ENCODE peak calls at places on chromosomes 6 and 20, in ten cellular contexts. O is heart left ventricle; H is fibroblast of villous mesenchyme; N is uterus; U is Caco-2; X is hepatocyte; P is pancreas; T is AG04450; G is ovary; I is CD8-positive, alpha-beta T cell. Q is an unnamed sample.

GRCh38 chr6:157099912-157100593 is 223.3 kb downstream of the TMEM242 start:
- DNase-seq in U (no peak), T (no peak), G (no peak), H (no peak), P (no peak), I (peak), X (no peak), O (no peak), N (no peak), Q (peak)

GRCh38 chr6:2792330-2792729 is 27.1 kb downstream of the WRNIP1 start:
- DNase-seq in T (no peak), O (no peak), N (no peak), H (no peak), P (no peak), X (no peak), I (no peak), G (no peak), U (no peak), Q (no peak)

GRCh38 chr20:48656661-48657211 is 171.1 kb downstream of the PREX1 start:
- DNase-seq in G (no peak), N (no peak), O (no peak), U (peak), I (no peak), T (no peak), X (no peak), H (no peak), P (peak), Q (no peak)

GRCh38 chr6:4008324-4009047 is 70.5 kb downstream of the FAM217A start:
- DNase-seq in I (no peak), X (peak), O (no peak), H (peak), T (peak), N (no peak), G (no peak), U (no peak), P (no peak), Q (no peak)

GRCh38 chr20:61041481-61041880 is 210.6 kb upstream of the CDH4 start:
- DNase-seq in X (no peak), H (no peak), T (no peak), G (no peak), N (no peak), O (no peak), U (no peak), P (no peak), I (no peak), Q (no peak)

GRCh38 chr20:57680934-57681914 is 28.6 kb downstream of the PMEPA1 start:
- DNase-seq in U (no peak), N (no peak), X (no peak), O (no peak), I (peak), P (no peak), T (no peak), H (no peak), G (no peak), Q (peak)

GRCh38 chr6:28771401-28772267 is 152.2 kb downstream of the TRIM27 start:
- DNase-seq in G (no peak), U (no peak), N (no peak), I (no peak), O (no peak), X (no peak), H (no peak), P (no peak), T (no peak), Q (no peak)

GRCh38 chr6:36699290-36699689 is 1.7 kb downstream of the RAB44 start:
- DNase-seq in G (peak), X (peak), O (no peak), T (no peak), U (peak), H (no peak), I (no peak), N (no peak), P (no peak), Q (no peak)

GRCh38 chr20:18813483-18813882 is at the start of gene SCP2D1:
- DNase-seq in P (no peak), U (peak), X (no peak), O (no peak), I (no peak), T (no peak), N (no peak), H (no peak), G (no peak), Q (no peak)

GRCh38 chr20:37880726-37881591 is 22.0 kb upstream of the VSTM2L start:
- DNase-seq in U (no peak), H (peak), I (no peak), G (peak), X (peak), N (no peak), P (peak), O (peak), T (no peak), Q (no peak)

GRCh38 chr6:42043787-42044475 is 6.4 kb upstream of the TAF8 start:
- DNase-seq in N (peak), G (peak), T (no peak), X (peak), H (peak), O (peak), I (peak), U (peak), P (peak), Q (peak)

GRCh38 chr6:150756170-150756569 is 109.3 kb upstream of the MTHFD1L start:
- DNase-seq in H (no peak), N (no peak), O (no peak), U (no peak), G (no peak), X (no peak), P (no peak), I (no peak), T (no peak), Q (no peak)

GRCh38 chr6:108014040-108014439 is 56.0 kb upstream of the SEC63 start:
- DNase-seq in X (no peak), G (no peak), T (no peak), U (no peak), P (no peak), O (no peak), I (no peak), N (no peak), H (no peak), Q (no peak)

GRCh38 chr6:90421656-90422055 is 125.0 kb upstream of the BACH2 start:
- DNase-seq in G (no peak), O (no peak), U (no peak), H (no peak), T (no peak), X (no peak), N (no peak), I (no peak), P (no peak), Q (no peak)

GRCh38 chr6:131600696-131601095 is 27.3 kb downstream of the MED23 start:
- DNase-seq in X (no peak), U (no peak), H (no peak), I (no peak), P (no peak), T (no peak), G (no peak), N (no peak), O (no peak), Q (no peak)

GRCh38 chr20:25281541-25281991 is 33.7 kb downstream of the PYGB start:
- DNase-seq in H (no peak), I (no peak), P (peak), X (no peak), U (peak), T (no peak), N (peak), G (peak), O (peak), Q (no peak)

GRCh38 chr6:157272866-157273755 is 50.2 kb downstream of the TMEM242 start:
- DNase-seq in N (no peak), T (no peak), G (no peak), P (no peak), H (peak), U (no peak), I (peak), O (no peak), X (no peak), Q (no peak)

GRCh38 chr20:3276400-3277015 is 37.5 kb upstream of the SLC4A11 start:
- DNase-seq in G (no peak), I (no peak), N (no peak), H (peak), X (peak), U (no peak), P (no peak), T (no peak), O (no peak), Q (no peak)

GRCh38 chr6:144055121-144055931 is 40.0 kb downstream of the SF3B5 start:
- DNase-seq in H (no peak), X (no peak), U (no peak), T (no peak), N (no peak), G (no peak), P (no peak), I (peak), O (no peak), Q (no peak)

GRCh38 chr20:59657459-59658046 is 53.2 kb downstream of the PHACTR3 start:
- DNase-seq in H (no peak), G (no peak), T (no peak), U (no peak), N (no peak), P (no peak), O (no peak), X (no peak), I (no peak), Q (no peak)

GRCh38 chr6:15628499-15629131 is 34.2 kb downstream of the DTNBP1 start:
- DNase-seq in H (peak), I (peak), N (no peak), T (peak), X (peak), G (no peak), U (no peak), P (no peak), O (no peak), Q (peak)

GRCh38 chr6:1738682-1739081 is 129.0 kb downstream of the FOXC1 start:
- DNase-seq in N (no peak), P (no peak), O (no peak), T (no peak), I (no peak), U (no peak), G (no peak), H (no peak), X (no peak), Q (no peak)

GRCh38 chr6:151161363-151161762 is 78.4 kb upstream of the AKAP12 start:
- DNase-seq in T (no peak), G (no peak), I (no peak), U (no peak), H (no peak), O (no peak), P (no peak), X (no peak), N (no peak), Q (no peak)

GRCh38 chr6:20365456-20365855 is 36.2 kb upstream of the E2F3 start:
- DNase-seq in I (no peak), H (no peak), P (no peak), G (no peak), T (no peak), U (no peak), X (no peak), N (no peak), O (no peak), Q (no peak)

GRCh38 chr20:50387996-50388332 is 122.2 kb upstream of the PTPN1 start:
- DNase-seq in X (no peak), T (no peak), U (no peak), P (no peak), H (no peak), N (no peak), G (no peak), I (no peak), O (no peak), Q (no peak)

GRCh38 chr6:35955970-35956369 is 35.1 kb upstream of the SRPK1 start:
- DNase-seq in P (no peak), H (no peak), G (no peak), U (no peak), X (no peak), T (no peak), I (no peak), N (no peak), O (no peak), Q (no peak)

GRCh38 chr20:41046716-41047115 is 18.1 kb downstream of the TOP1 start:
- DNase-seq in N (no peak), I (no peak), P (no peak), G (no peak), T (no peak), X (no peak), H (peak), U (no peak), O (no peak), Q (no peak)

GRCh38 chr20:9025643-9026042 is 43.2 kb upstream of the PLCB4 start:
- DNase-seq in T (no peak), O (no peak), I (no peak), P (no peak), G (no peak), U (no peak), H (peak), X (no peak), N (no peak), Q (no peak)

GRCh38 chr6:73585566-73586415 is 65.0 kb upstream of the EEF1A1 start:
- DNase-seq in H (peak), G (peak), I (peak), U (peak), T (peak), X (peak), N (peak), O (peak), P (no peak), Q (peak)

GRCh38 chr6:167444602-167445346 is 119.9 kb downstream of the TTLL2 start:
- DNase-seq in H (no peak), I (no peak), N (no peak), T (no peak), X (no peak), O (no peak), U (no peak), G (no peak), P (no peak), Q (no peak)

GRCh38 chr6:25027221-25027916 is 91.6 kb upstream of the RIPOR2 start:
- DNase-seq in H (no peak), T (no peak), X (no peak), P (no peak), N (no peak), I (peak), U (no peak), G (no peak), O (no peak), Q (peak)
- TF ChIP-seq CTCF in H (no peak), T (no peak), X (no peak), P (no peak), N (no peak), I (peak), U (no peak), G (no peak), O (no peak), Q (peak)

DNA sequence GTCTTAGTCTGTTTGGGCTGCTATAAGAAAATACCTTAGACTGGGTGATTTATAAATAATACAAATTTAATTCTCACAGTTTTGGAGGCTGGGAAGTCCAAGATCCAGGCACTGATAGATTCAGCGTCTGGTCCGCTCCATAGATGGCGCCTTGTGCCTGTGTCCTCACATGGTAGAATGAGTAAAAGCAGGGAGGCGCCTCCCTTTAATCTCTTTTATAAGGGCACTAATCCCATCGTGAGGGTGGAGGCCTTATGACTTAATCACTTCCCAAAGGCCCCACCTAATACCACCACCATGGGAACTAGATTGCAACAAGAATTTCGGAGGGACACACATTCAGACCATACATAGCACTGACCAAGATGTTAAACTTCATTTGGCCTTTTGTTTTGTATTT is 91.2 kb upstream of the TMEM181 start:
- DNase-seq in G (no peak), O (no peak), N (no peak), U (no peak), T (no peak), X (no peak), I (no peak), P (no peak), H (peak), Q (no peak)
- TF ChIP-seq CTCF in G (no peak), O (no peak), N (no peak), U (no peak), T (no peak), X (no peak), I (no peak), P (no peak), H (no peak), Q (no peak)

GRCh38 chr6:32194388-32194787 is 1.9 kb upstream of the GPSM3 start:
- DNase-seq in N (no peak), I (no peak), O (no peak), X (no peak), T (no peak), G (no peak), H (no peak), U (no peak), P (no peak), Q (no peak)

GRCh38 chr6:32195902-32196681 is 3.6 kb upstream of the GPSM3 start:
- DNase-seq in N (peak), X (peak), I (peak), O (peak), H (peak), P (peak), U (peak), T (peak), G (peak), Q (peak)

GRCh38 chr6:32196682-32197616 is 4.5 kb upstream of the GPSM3 start:
- DNase-seq in G (peak), N (no peak), T (no peak), O (peak), U (no peak), H (peak), X (no peak), I (no peak), P (no peak), Q (no peak)

GRCh38 chr6:32194825-32195651 is 2.6 kb upstream of the GPSM3 start:
- DNase-seq in G (peak), I (peak), X (peak), O (peak), U (peak), T (no peak), H (peak), P (no peak), N (no peak), Q (peak)

DNA sequence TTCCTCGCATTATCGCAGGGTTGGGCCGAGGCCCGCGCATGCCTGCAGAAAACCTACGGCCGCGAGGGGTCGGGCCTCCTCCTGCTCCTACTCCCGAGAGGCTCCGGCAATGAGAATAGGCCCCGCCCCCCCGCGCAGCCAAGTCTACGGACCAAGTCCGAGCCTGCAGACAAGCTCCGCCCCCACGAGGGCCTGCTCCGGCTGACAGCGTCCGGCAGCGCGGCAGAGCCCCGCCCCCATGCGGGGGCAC is 3.1 kb upstream of the GPSM3 start:
- DNase-seq in T (peak), X (peak), G (peak), N (peak), O (peak), I (peak), H (peak), P (peak), U (peak), Q (peak)
- TF ChIP-seq CTCF in T (peak), X (peak), G (peak), N (peak), O (peak), I (peak), H (peak), P (peak), U (peak), Q (peak)

DNA sequence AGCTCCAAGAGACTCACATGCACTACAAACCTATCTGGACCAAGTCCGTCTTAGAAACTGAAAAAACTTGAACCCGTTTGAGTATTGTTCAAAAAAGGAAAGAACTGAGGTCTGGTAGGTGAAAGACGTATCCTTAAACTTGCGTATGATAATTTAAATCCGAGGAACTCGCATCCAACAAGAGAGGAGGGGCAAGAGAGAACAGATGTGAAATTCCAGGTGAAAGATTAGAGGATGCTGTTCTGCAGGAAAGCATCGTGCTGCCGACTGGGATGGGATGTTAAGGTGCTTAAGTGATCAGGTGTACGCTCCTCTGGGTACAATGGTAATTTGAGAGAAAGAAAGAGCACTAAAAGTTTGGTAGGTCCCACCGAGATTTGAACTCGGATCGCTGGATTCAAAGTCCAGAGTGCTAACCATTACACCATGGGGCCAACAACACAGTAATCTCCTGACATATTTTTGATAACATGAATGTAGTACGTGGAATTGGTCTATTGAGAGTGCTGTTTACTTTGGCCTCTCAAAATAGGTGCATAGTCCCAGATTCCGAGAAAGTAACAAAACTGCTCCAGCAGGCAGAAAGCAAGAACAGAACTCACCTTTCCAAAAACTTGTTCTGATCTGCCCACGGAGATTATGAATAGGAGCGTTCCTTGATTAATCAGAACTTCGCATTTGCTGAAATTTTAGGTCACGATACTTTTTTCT is 53.5 kb upstream of the BTN3A2 start:
- DNase-seq in H (peak), T (no peak), G (peak), X (peak), N (peak), I (peak), O (no peak), U (peak), P (no peak), Q (peak)
- TF ChIP-seq CTCF in H (no peak), T (no peak), G (no peak), X (no peak), N (no peak), I (no peak), O (no peak), U (no peak), P (no peak), Q (no peak)

GRCh38 chr6:135281227-135281626 is 100.1 kb downstream of the MYB start:
- DNase-seq in T (no peak), N (no peak), G (no peak), O (no peak), I (no peak), P (no peak), X (no peak), U (no peak), H (peak), Q (no peak)
- TF ChIP-seq CTCF in T (no peak), N (no peak), G (no peak), O (no peak), I (no peak), P (no peak), X (no peak), U (no peak), H (no peak), Q (no peak)

GRCh38 chr6:45229416-45229815 is 98.7 kb upstream of the RUNX2 start:
- DNase-seq in H (no peak), X (no peak), I (no peak), N (no peak), G (no peak), P (no peak), T (no peak), U (no peak), O (no peak), Q (no peak)

GRCh38 chr6:45222380-45222779 is 105.8 kb upstream of the RUNX2 start:
- DNase-seq in N (no peak), T (no peak), I (no peak), H (no peak), U (no peak), P (no peak), X (no peak), G (no peak), O (no peak), Q (no peak)

GRCh38 chr6:45231660-45232059 is 96.5 kb upstream of the RUNX2 start:
- DNase-seq in P (no peak), U (no peak), I (no peak), T (no peak), G (no peak), N (no peak), H (no peak), O (no peak), X (no peak), Q (no peak)

GRCh38 chr6:45226081-45226480 is 102.0 kb upstream of the RUNX2 start:
- DNase-seq in P (no peak), H (no peak), G (no peak), U (no peak), X (no peak), I (no peak), O (no peak), N (no peak), T (no peak), Q (no peak)
- TF ChIP-seq CTCF in P (no peak), H (peak), G (no peak), U (peak), X (no peak), I (no peak), O (no peak), N (no peak), T (no peak), Q (no peak)

Q was measured in natural killer cell.